ENCODE peak calls at places on chromosomes 11 and 22, in five cellular contexts. M is progenitor cell of endocrine pancreas, P is AG04450, F is stomach, Q is cardiac muscle cell. I is an unnamed sample.

GRCh38 chr11:112963368-112963955 is 2.2 kb downstream of the NCAM1 start:
- DNase-seq in Q (no peak), F (no peak), M (peak), P (no peak), I (peak)

GRCh38 chr11:44752262-44752661 is 25.5 kb downstream of the TSPAN18 start:
- DNase-seq in Q (no peak), F (no peak), M (no peak), P (no peak), I (no peak)

GRCh38 chr11:3001496-3001895 is 9.4 kb upstream of the NAP1L4 start:
- DNase-seq in F (peak), Q (no peak), M (no peak), P (no peak), I (no peak)

GRCh38 chr11:65917434-65918210 is 1.2 kb downstream of the C11orf68 start:
- DNase-seq in F (no peak), M (no peak), Q (no peak), P (no peak), I (no peak)

GRCh38 chr11:8365542-8365941 is 101.9 kb upstream of the LMO1 start:
- DNase-seq in F (no peak), Q (no peak), P (no peak), M (no peak), I (no peak)

GRCh38 chr22:38652858-38653257 is 3.3 kb downstream of the FAM227A start:
- DNase-seq in P (no peak), F (no peak), M (no peak), Q (no peak), I (no peak)

GRCh38 chr11:100632970-100633452 is 54.1 kb upstream of the ARHGAP42 start:
- DNase-seq in M (no peak), Q (peak), P (no peak), F (peak), I (no peak)

GRCh38 chr11:94767701-94768601 is at the start of gene AMOTL1:
- DNase-seq in M (peak), Q (peak), F (peak), P (peak), I (peak)

GRCh38 chr22:50308597-50308935 is 1.1 kb upstream of the PLXNB2 start:
- DNase-seq in Q (peak), M (no peak), P (no peak), F (no peak), I (peak)

GRCh38 chr22:30033891-30034290 is 46.4 kb upstream of the HORMAD2 start:
- DNase-seq in M (no peak), P (no peak), F (no peak), Q (no peak), I (no peak)

GRCh38 chr11:113147249-113147648 is 167.1 kb upstream of the TTC12 start:
- DNase-seq in F (no peak), P (no peak), M (no peak), Q (peak), I (peak)

GRCh38 chr11:116833816-116834534 is 3.4 kb downstream of the APOA1 start:
- DNase-seq in Q (no peak), F (no peak), M (no peak), P (no peak), I (no peak)

GRCh38 chr11:12274558-12275197 is 102.7 kb upstream of the PARVA start:
- DNase-seq in F (no peak), M (no peak), P (no peak), Q (no peak), I (no peak)

GRCh38 chr11:34512810-34513673 is 552 bp downstream of the ELF5 start:
- DNase-seq in P (no peak), M (peak), Q (peak), F (peak), I (peak)

GRCh38 chr22:27046126-27046525 is 388.7 kb downstream of the MIAT start:
- DNase-seq in M (no peak), Q (no peak), P (no peak), F (no peak), I (no peak)

GRCh38 chr22:44448271-44448780 is 49.7 kb downstream of the RTL6 start:
- DNase-seq in F (peak), Q (peak), P (peak), M (no peak), I (peak)

GRCh38 chr11:112279901-112280267 is 19.2 kb upstream of the PLET1 start:
- DNase-seq in F (peak), M (peak), Q (peak), P (no peak), I (peak)

GRCh38 chr11:17771415-17771814 is 36.8 kb downstream of the KCNC1 start:
- DNase-seq in F (no peak), Q (no peak), P (no peak), M (no peak), I (peak)

GRCh38 chr22:37781434-37782059 is 26.2 kb upstream of the GCAT start:
- DNase-seq in P (no peak), F (no peak), Q (no peak), M (no peak), I (no peak)

GRCh38 chr11:94149435-94149834 is 20.8 kb downstream of the PANX1 start:
- DNase-seq in M (no peak), Q (peak), P (peak), F (no peak), I (no peak)

GRCh38 chr11:71917646-71918045 is 10.7 kb downstream of the XNDC1N start:
- DNase-seq in P (no peak), Q (no peak), M (no peak), F (no peak), I (no peak)

GRCh38 chr11:107824668-107825369 is 33.8 kb downstream of the SLC35F2 start:
- DNase-seq in F (no peak), P (no peak), Q (no peak), M (no peak), I (no peak)

GRCh38 chr11:75280227-75280671 is 39.7 kb downstream of the TPBGL start:
- DNase-seq in Q (peak), P (peak), F (peak), M (peak), I (peak)

GRCh38 chr11:131549099-131549498 is 178.7 kb downstream of the NTM start:
- DNase-seq in F (no peak), M (no peak), P (no peak), Q (no peak), I (no peak)

GRCh38 chr11:131546218-131546895 is 175.9 kb downstream of the NTM start:
- DNase-seq in M (no peak), F (no peak), P (no peak), Q (no peak), I (no peak)

GRCh38 chr11:131544591-131544990 is 174.2 kb downstream of the NTM start:
- DNase-seq in Q (no peak), P (no peak), M (no peak), F (no peak), I (no peak)
- TF ChIP-seq CTCF in Q (no peak), P (no peak), M (no peak), F (no peak), I (no peak)

GRCh38 chr11:119602745-119603373 is 126.1 kb downstream of the NECTIN1 start:
- DNase-seq in Q (no peak), F (no peak), M (no peak), P (no peak), I (no peak)
- TF ChIP-seq CTCF in Q (peak), F (no peak), M (peak), P (no peak), I (no peak)

GRCh38 chr22:43113516-43114251 is 3.1 kb downstream of the BIK start:
- DNase-seq in F (peak), Q (no peak), P (no peak), M (no peak), I (peak)

GRCh38 chr22:43109921-43110443 is 568 bp upstream of the BIK start:
- DNase-seq in Q (no peak), P (no peak), M (no peak), F (no peak), I (no peak)

GRCh38 chr22:43110927-43111623 is 525 bp downstream of the BIK start:
- DNase-seq in F (peak), P (no peak), M (no peak), Q (no peak), I (no peak)

GRCh38 chr22:43109511-43109910 is 1.0 kb upstream of the BIK start:
- DNase-seq in Q (no peak), M (no peak), F (no peak), P (no peak), I (no peak)

GRCh38 chr22:43110444-43110926 is at the start of gene BIK:
- DNase-seq in P (no peak), Q (peak), F (peak), M (peak), I (peak)
- TF ChIP-seq CTCF in P (peak), Q (peak), F (no peak), M (peak), I (no peak)

DNA sequence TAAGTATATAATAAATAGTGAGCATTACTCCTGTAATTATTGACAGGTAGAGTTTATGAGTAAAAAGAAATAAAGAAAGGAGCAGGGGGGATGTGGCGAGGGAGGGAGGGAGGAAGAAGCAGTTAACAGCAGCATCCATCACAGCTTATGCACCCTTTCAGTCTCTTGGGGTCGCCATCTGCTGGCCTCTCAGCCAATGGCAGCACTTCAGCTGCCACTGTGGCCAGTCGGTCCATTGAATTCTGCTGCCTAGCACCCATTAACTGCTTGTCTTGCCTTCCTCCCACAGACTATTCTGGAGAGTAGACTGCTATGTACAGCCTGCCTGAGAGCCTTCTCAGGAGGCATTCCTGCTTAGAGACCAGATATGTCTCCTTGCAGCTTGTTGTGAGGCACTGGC is 388.3 kb downstream of the TENM4 start:
- DNase-seq in M (no peak), F (no peak), P (no peak), Q (no peak), I (peak)
- TF ChIP-seq CTCF in M (peak), F (no peak), P (peak), Q (no peak), I (no peak)

DNA sequence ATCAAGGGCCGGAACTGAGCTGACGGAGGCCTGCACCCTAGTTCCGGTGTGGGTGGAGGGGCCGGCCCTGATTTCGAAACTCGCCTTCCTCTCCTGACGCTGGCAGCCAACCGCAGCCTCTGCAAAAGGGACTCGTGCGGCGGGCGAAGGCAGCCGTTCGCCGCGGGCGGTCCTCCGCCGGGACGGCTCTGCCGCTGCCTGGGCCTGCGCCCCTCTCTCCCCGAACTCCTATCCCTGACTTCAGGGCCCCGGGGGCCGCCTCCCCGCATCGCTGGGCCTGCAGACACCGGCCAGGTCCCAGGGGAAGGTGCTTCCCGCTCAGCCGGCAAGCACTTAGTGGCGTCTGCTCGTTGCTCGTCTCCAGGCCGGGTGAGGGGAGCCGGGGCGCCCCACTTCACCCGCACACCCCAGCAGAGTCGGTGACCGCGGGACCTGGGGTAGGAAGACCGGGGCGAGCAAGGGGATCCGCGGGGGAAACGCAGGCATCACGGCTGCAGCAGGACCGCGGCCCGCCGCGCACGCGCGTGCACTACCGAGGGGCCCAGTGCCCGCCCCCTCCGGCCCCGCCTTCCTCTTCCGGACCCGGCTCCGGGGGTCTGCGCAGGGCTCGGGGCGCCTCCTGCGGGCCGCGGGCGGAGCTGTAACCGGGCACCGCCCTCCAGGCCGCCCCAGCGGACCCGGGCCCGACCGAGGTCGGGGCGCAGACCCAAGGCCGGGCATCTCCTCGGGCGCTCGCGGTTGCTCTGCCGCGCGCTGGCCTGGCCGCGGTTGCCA is 464 bp upstream of the ANKRD13D start:
- DNase-seq in F (peak), Q (peak), P (peak), M (peak), I (peak)
- TF ChIP-seq CTCF in F (peak), Q (peak), P (peak), M (peak), I (peak)

GRCh38 chr11:81237139-81237538 is 1496.5 kb downstream of the FAM181B start:
- DNase-seq in F (no peak), Q (peak), P (no peak), M (no peak), I (no peak)
- TF ChIP-seq CTCF in F (no peak), Q (no peak), P (peak), M (peak), I (peak)